ENCODE peak calls at places on chromosomes 3 and 15, in six cellular contexts. One of them, this sample, is unnamed.

GRCh38 chr3:151008699-151009098 is 36.2 kb upstream of the CLRN1 start:
- DNase-seq in stomach: no peak
- DNase-seq in GM23248: peak; percentile 79
- DNase-seq in cardiac muscle cell: peak; percentile 79
- DNase-seq in left ventricle myocardium inferior: no peak
- DNase-seq in Peyer's patch: no peak
- DNase-seq in this sample: no peak

GRCh38 chr3:169607909-169608308 is 55.6 kb downstream of the MECOM start:
- DNase-seq in GM23248: no peak
- DNase-seq in cardiac muscle cell: no peak
- DNase-seq in left ventricle myocardium inferior: no peak
- DNase-seq in Peyer's patch: no peak
- DNase-seq in stomach: no peak
- DNase-seq in this sample: no peak

GRCh38 chr3:46612324-46612723 is at the start of gene FAM240A:
- DNase-seq in cardiac muscle cell: peak; percentile 53
- DNase-seq in Peyer's patch: no peak
- DNase-seq in left ventricle myocardium inferior: peak; percentile 25
- DNase-seq in stomach: no peak
- DNase-seq in GM23248: peak; percentile 62
- DNase-seq in this sample: peak; percentile 51

GRCh38 chr3:42790714-42791229 is 13.5 kb downstream of the HIGD1A start:
- DNase-seq in left ventricle myocardium inferior: no peak
- DNase-seq in Peyer's patch: no peak
- DNase-seq in GM23248: no peak
- DNase-seq in stomach: no peak
- DNase-seq in cardiac muscle cell: no peak
- DNase-seq in this sample: no peak

GRCh38 chr15:48096355-48096786 is 24.4 kb upstream of the SLC24A5 start:
- DNase-seq in cardiac muscle cell: no peak
- DNase-seq in stomach: no peak
- DNase-seq in Peyer's patch: no peak
- DNase-seq in left ventricle myocardium inferior: no peak
- DNase-seq in GM23248: no peak
- DNase-seq in this sample: no peak

GRCh38 chr15:84604804-84605203 is 4.0 kb downstream of the ZSCAN2 start:
- DNase-seq in GM23248: no peak
- DNase-seq in left ventricle myocardium inferior: no peak
- DNase-seq in Peyer's patch: no peak
- DNase-seq in stomach: no peak
- DNase-seq in cardiac muscle cell: no peak
- DNase-seq in this sample: no peak

GRCh38 chr15:73555080-73555479 is 78.1 kb downstream of the NPTN start:
- DNase-seq in cardiac muscle cell: no peak
- DNase-seq in Peyer's patch: no peak
- DNase-seq in GM23248: no peak
- DNase-seq in left ventricle myocardium inferior: no peak
- DNase-seq in stomach: no peak
- DNase-seq in this sample: no peak

GRCh38 chr3:40172560-40172959 is 136.9 kb upstream of the EIF1B start:
- DNase-seq in left ventricle myocardium inferior: no peak
- DNase-seq in cardiac muscle cell: no peak
- DNase-seq in Peyer's patch: no peak
- DNase-seq in stomach: no peak
- DNase-seq in GM23248: no peak
- DNase-seq in this sample: no peak

GRCh38 chr15:40092416-40093223 is 16.1 kb downstream of the BMF start:
- DNase-seq in cardiac muscle cell: peak; percentile 86
- DNase-seq in left ventricle myocardium inferior: peak; percentile 70
- DNase-seq in stomach: no peak
- DNase-seq in GM23248: peak; percentile 74
- DNase-seq in Peyer's patch: peak; percentile 82
- DNase-seq in this sample: peak; percentile 67

GRCh38 chr15:40091861-40092415 is 16.7 kb downstream of the BMF start:
- DNase-seq in Peyer's patch: no peak
- DNase-seq in cardiac muscle cell: peak; percentile 68
- DNase-seq in left ventricle myocardium inferior: no peak
- DNase-seq in stomach: no peak
- DNase-seq in GM23248: no peak
- DNase-seq in this sample: no peak

GRCh38 chr15:40095381-40096093 is 13.1 kb downstream of the BMF start:
- DNase-seq in Peyer's patch: no peak
- DNase-seq in GM23248: no peak
- DNase-seq in cardiac muscle cell: no peak
- DNase-seq in left ventricle myocardium inferior: no peak
- DNase-seq in stomach: no peak
- DNase-seq in this sample: no peak

GRCh38 chr15:40094156-40094555 is 14.5 kb downstream of the BMF start:
- DNase-seq in stomach: no peak
- DNase-seq in GM23248: no peak
- DNase-seq in Peyer's patch: no peak
- DNase-seq in left ventricle myocardium inferior: no peak
- DNase-seq in cardiac muscle cell: no peak
- DNase-seq in this sample: no peak

DNA sequence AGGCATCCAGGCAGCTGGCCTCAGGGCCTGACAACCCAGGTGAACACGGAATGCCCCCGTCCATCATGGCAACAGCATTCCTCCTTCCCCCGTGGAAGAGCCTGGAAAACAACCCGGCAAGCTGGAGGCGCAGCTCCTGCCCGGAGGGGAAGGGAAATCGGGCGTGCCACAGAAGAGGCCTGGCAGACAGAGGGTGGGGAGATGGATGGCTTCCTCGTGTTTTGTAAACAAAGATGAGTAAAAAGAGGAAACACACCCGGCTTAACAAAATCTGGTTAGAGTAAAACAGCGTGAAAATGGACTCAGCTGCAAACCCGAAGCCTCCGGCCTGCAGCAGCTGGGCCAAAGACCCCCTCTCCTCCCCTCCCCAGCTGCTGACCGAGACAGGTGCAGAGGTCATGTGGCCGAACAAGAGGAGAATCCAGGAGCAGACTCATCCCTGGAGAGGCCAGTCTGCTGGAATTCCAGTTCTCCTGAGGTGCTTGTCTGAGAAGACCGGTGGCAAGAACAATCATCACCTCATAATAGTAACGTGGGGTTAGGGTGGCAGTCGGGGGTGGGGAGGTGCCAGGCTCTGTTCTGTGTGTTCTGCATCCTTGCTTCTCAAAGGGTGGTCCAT is 15.3 kb downstream of the BMF start:
- DNase-seq in GM23248: peak; percentile 62
- DNase-seq in cardiac muscle cell: no peak
- DNase-seq in Peyer's patch: peak; percentile 50
- DNase-seq in stomach: no peak
- DNase-seq in left ventricle myocardium inferior: no peak
- DNase-seq in this sample: no peak
- H3K4me1 ChIP-seq in GM23248: peaks cover 42% of the 10 kb centered on the region
- H3K4me1 ChIP-seq in cardiac muscle cell: peaks cover 70% of the 10 kb centered on the region
- H3K4me1 ChIP-seq in Peyer's patch: peaks cover 10% of the 10 kb centered on the region
- H3K4me1 ChIP-seq in stomach: peaks cover 69% of the 10 kb centered on the region
- H3K4me1 ChIP-seq in left ventricle myocardium inferior: peaks cover 84% of the 10 kb centered on the region
- H3K4me1 ChIP-seq in this sample: peaks cover 91% of the 10 kb centered on the region

DNA sequence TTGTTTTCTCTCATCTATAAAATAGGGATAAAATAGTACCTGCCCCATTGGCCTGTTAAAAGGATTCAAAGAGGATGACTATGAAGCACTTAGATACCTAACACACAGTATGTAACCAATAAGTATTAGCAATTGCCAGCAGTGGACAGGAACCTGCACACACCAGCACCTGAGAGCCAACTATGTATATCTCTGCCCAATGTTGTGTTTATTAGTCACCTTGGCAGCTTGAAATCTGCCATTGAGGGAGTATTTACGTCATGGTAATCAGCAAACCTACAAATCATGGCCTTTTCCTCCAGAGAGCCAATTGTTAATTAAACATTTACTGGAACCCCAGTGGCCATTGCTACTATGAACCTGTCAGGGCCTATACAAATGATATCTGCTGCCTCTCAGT is 13.8 kb downstream of the LARS2 start:
- DNase-seq in left ventricle myocardium inferior: no peak
- DNase-seq in Peyer's patch: no peak
- DNase-seq in GM23248: no peak
- DNase-seq in cardiac muscle cell: no peak
- DNase-seq in stomach: no peak
- DNase-seq in this sample: no peak
- H3K36me3 ChIP-seq in left ventricle myocardium inferior: peaks cover 75% of the 10 kb centered on the region
- H3K36me3 ChIP-seq in Peyer's patch: no peaks in the 10 kb centered on the region
- H3K36me3 ChIP-seq in GM23248: peaks cover 19% of the 10 kb centered on the region
- H3K36me3 ChIP-seq in cardiac muscle cell: peaks cover 42% of the 10 kb centered on the region
- H3K36me3 ChIP-seq in stomach: peaks cover 76% of the 10 kb centered on the region
- H3K36me3 ChIP-seq in this sample: peaks cover 95% of the 10 kb centered on the region

GRCh38 chr3:26621891-26622633 is 510 bp upstream of the LRRC3B start:
- DNase-seq in left ventricle myocardium inferior: no peak
- DNase-seq in Peyer's patch: no peak
- DNase-seq in GM23248: no peak
- DNase-seq in stomach: no peak
- DNase-seq in cardiac muscle cell: no peak
- DNase-seq in this sample: no peak
- H3K27me3 ChIP-seq in left ventricle myocardium inferior: peaks cover 86% of the 10 kb centered on the region
- H3K27me3 ChIP-seq in Peyer's patch: no peaks in the 10 kb centered on the region
- H3K27me3 ChIP-seq in GM23248: no peaks in the 10 kb centered on the region
- H3K27me3 ChIP-seq in stomach: peaks cover 59% of the 10 kb centered on the region
- H3K27me3 ChIP-seq in cardiac muscle cell: peaks cover 91% of the 10 kb centered on the region
- H3K27me3 ChIP-seq in this sample: no peaks in the 10 kb centered on the region

GRCh38 chr15:40789119-40789518 is 17.8 kb upstream of the ZFYVE19 start:
- DNase-seq in left ventricle myocardium inferior: no peak
- DNase-seq in GM23248: no peak
- DNase-seq in cardiac muscle cell: no peak
- DNase-seq in Peyer's patch: no peak
- DNase-seq in stomach: no peak
- DNase-seq in this sample: no peak

GRCh38 chr15:40785814-40786213 is 16.0 kb downstream of the C15orf62 start:
- DNase-seq in stomach: no peak
- DNase-seq in cardiac muscle cell: no peak
- DNase-seq in Peyer's patch: no peak
- DNase-seq in GM23248: no peak
- DNase-seq in left ventricle myocardium inferior: no peak
- DNase-seq in this sample: no peak

GRCh38 chr15:40789999-40790398 is 16.9 kb upstream of the ZFYVE19 start:
- DNase-seq in left ventricle myocardium inferior: no peak
- DNase-seq in stomach: no peak
- DNase-seq in GM23248: no peak
- DNase-seq in Peyer's patch: no peak
- DNase-seq in cardiac muscle cell: no peak
- DNase-seq in this sample: no peak

GRCh38 chr15:40787344-40787841 is 17.6 kb downstream of the C15orf62 start:
- DNase-seq in left ventricle myocardium inferior: no peak
- DNase-seq in Peyer's patch: peak; percentile 64
- DNase-seq in cardiac muscle cell: peak; percentile 84
- DNase-seq in stomach: peak; percentile 88
- DNase-seq in GM23248: peak; percentile 81
- DNase-seq in this sample: peak; percentile 47

DNA sequence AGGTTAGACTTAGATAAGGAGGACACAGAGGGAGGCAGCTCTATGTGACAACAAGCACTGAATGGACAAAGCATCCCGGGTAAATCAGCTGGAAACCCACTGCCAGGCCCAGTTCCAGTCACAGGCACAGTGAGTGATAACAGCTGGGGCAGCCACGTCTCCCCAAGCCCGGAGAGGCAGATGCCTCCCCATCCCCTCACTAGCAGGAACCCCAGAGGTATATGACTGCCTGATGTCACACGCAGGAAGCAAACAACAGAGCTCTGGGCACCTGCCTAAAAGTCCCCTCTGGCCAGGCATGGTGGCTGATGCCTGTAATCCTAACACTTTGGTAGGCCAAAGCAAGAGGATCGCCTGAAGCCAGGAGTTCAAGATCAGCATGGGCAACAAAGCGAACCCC is 18.2 kb downstream of the C15orf62 start:
- DNase-seq in GM23248: no peak
- DNase-seq in left ventricle myocardium inferior: no peak
- DNase-seq in stomach: no peak
- DNase-seq in cardiac muscle cell: no peak
- DNase-seq in Peyer's patch: no peak
- DNase-seq in this sample: no peak
- H3K4me1 ChIP-seq in GM23248: peaks cover 20% of the 10 kb centered on the region
- H3K4me1 ChIP-seq in left ventricle myocardium inferior: peaks cover 21% of the 10 kb centered on the region
- H3K4me1 ChIP-seq in stomach: peaks cover 60% of the 10 kb centered on the region
- H3K4me1 ChIP-seq in cardiac muscle cell: no peaks in the 10 kb centered on the region
- H3K4me1 ChIP-seq in Peyer's patch: peaks cover 3% of the 10 kb centered on the region
- H3K4me1 ChIP-seq in this sample: peaks cover 20% of the 10 kb centered on the region

GRCh38 chr15:41810651-41811431 is 17.1 kb upstream of the JMJD7 start:
- DNase-seq in Peyer's patch: no peak
- DNase-seq in cardiac muscle cell: no peak
- DNase-seq in GM23248: peak; percentile 37
- DNase-seq in left ventricle myocardium inferior: no peak
- DNase-seq in stomach: no peak
- DNase-seq in this sample: no peak

GRCh38 chr15:41812820-41813375 is 15.0 kb upstream of the JMJD7 start:
- DNase-seq in left ventricle myocardium inferior: no peak
- DNase-seq in Peyer's patch: no peak
- DNase-seq in GM23248: no peak
- DNase-seq in cardiac muscle cell: no peak
- DNase-seq in stomach: no peak
- DNase-seq in this sample: no peak

GRCh38 chr15:41809526-41810220 is 18.2 kb upstream of the JMJD7 start:
- DNase-seq in left ventricle myocardium inferior: no peak
- DNase-seq in GM23248: no peak
- DNase-seq in cardiac muscle cell: no peak
- DNase-seq in stomach: no peak
- DNase-seq in Peyer's patch: no peak
- DNase-seq in this sample: no peak

GRCh38 chr15:41813426-41813825 is 14.5 kb upstream of the JMJD7 start:
- DNase-seq in GM23248: no peak
- DNase-seq in cardiac muscle cell: no peak
- DNase-seq in stomach: no peak
- DNase-seq in left ventricle myocardium inferior: no peak
- DNase-seq in Peyer's patch: no peak
- DNase-seq in this sample: no peak

DNA sequence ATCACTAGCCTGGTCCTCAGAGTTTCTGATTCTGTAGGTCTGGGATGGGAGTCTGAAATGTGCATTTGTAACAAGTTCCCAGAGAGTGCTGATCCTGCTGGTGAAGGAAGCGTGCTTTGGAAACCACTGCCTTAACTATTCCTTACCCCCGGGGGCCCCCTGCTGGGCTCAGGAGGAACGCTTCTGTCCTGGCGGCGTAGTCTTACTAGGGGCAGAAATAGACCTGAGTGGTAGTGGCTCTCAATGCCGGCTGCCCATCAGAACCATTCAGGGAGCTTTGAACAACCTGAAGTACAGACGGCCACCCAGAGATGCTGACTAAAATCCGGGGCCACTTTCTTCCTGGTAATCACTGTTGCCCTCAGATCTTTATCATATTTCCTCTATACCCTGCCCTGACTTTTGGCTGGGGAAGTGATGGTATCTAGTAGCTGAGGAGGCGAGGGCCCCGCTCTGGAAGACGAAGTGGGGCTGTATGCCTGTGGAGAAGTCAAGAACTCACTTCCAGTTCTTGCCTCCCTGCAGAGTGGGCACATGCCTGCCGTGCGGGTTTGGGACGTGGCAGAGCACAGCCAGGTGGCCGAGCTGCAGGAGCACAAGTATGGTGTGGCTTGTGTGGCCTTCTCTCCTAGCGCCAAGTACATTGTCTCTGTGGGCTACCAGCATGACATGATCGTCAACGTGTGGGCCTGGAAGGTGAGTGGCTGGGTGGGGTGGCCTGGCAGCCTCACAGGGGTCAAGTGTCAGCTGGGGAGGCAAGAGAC is 16.3 kb upstream of the JMJD7 start:
- DNase-seq in Peyer's patch: peak; percentile 86
- DNase-seq in stomach: peak; percentile 89
- DNase-seq in left ventricle myocardium inferior: peak; percentile 84
- DNase-seq in cardiac muscle cell: peak; percentile 91
- DNase-seq in GM23248: peak; percentile 91
- DNase-seq in this sample: peak; percentile 91
- H3K36me3 ChIP-seq in Peyer's patch: no peaks in the 10 kb centered on the region
- H3K36me3 ChIP-seq in stomach: peaks cover 60% of the 10 kb centered on the region
- H3K36me3 ChIP-seq in left ventricle myocardium inferior: peaks cover 44% of the 10 kb centered on the region
- H3K36me3 ChIP-seq in cardiac muscle cell: peaks cover 18% of the 10 kb centered on the region
- H3K36me3 ChIP-seq in GM23248: no peaks in the 10 kb centered on the region
- H3K36me3 ChIP-seq in this sample: peaks cover 3% of the 10 kb centered on the region